ENCODE peak calls at places on chromosomes 6 and 20, in four cellular contexts. V is K562, Y is GM12878, L is H1. J is an unnamed sample.
A peak's percentile ranks its signal among the peaks of the same experiment; 100 is the strongest.

GRCh38 chr20:57391439-57392129 is 388 bp downstream of the RBM38 start:
- DNase-seq in Y (no peak), V (peak; percentile 74), L (no peak), J (no peak)

GRCh38 chr6:151665329-151665728 is 142.2 kb upstream of the ESR1 start:
- DNase-seq in V (no peak), L (no peak), Y (no peak), J (no peak)

GRCh38 chr6:149176971-149177667 is 140.4 kb upstream of the TAB2 start:
- DNase-seq in Y (no peak), V (no peak), L (no peak), J (no peak)

GRCh38 chr6:36999467-37000125 is 5.9 kb upstream of the FGD2 start:
- DNase-seq in L (no peak), Y (no peak), V (no peak), J (no peak)

GRCh38 chr6:6736753-6737654 is 148.5 kb downstream of the LY86 start:
- DNase-seq in Y (no peak), L (no peak), V (peak; percentile 87), J (no peak)

GRCh38 chr6:2063547-2063946 is 181.9 kb downstream of the GMDS start:
- DNase-seq in V (no peak), L (no peak), Y (no peak), J (no peak)

GRCh38 chr6:11535801-11536230 is 1.7 kb upstream of the TMEM170B start:
- DNase-seq in Y (no peak), V (no peak), L (no peak), J (no peak)

GRCh38 chr20:54479138-54479906 is 3.9 kb downstream of the DOK5 start:
- DNase-seq in Y (no peak), V (no peak), L (no peak), J (peak; percentile 4)

GRCh38 chr20:39800548-39800947 is 838.4 kb downstream of the DHX35 start:
- DNase-seq in Y (peak; percentile 26), V (no peak), L (no peak), J (no peak)

GRCh38 chr20:36818185-36818584 is 44.6 kb upstream of the DSN1 start:
- DNase-seq in Y (no peak), V (no peak), L (no peak), J (no peak)
- TF ChIP-seq EGR1 in Y (no peak), V (no peak), L (no peak), J (no peak)

DNA sequence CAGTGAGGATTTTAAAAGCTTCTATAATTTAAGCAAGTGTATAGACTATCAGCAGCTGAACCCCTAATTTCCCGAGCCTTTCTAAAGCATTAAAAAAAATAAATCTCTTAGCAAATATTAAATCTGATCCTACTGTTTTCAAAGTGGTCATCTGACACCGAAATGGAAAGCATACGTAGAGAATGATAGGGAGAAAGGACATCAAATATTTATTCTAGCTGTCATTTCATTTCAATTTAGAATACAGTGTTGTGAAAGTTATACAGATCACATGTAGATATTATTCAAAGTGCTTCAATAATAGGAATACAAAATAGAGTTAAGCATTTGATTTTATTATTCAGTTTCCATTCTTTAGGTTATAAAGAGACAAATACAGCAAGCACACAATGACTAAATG is 61.9 kb upstream of the PKIB start:
- DNase-seq in Y (no peak), V (no peak), L (no peak), J (no peak)
- TF ChIP-seq EGR1 in Y (no peak), V (no peak), L (no peak), J (no peak)

GRCh38 chr20:47205577-47206123 is 150.8 kb downstream of the ZMYND8 start:
- DNase-seq in V (peak; percentile 66), Y (peak; percentile 31), L (no peak), J (peak; percentile 77)
- TF ChIP-seq EGR1 in V (no peak), Y (no peak), L (no peak), J (no peak)

GRCh38 chr6:157842213-157842612 is 19.2 kb downstream of the SNX9 start:
- DNase-seq in V (no peak), L (no peak), Y (no peak), J (no peak)

GRCh38 chr6:157840776-157841175 is 17.7 kb downstream of the SNX9 start:
- DNase-seq in V (no peak), Y (no peak), L (no peak), J (no peak)

GRCh38 chr6:157839606-157840005 is 16.6 kb downstream of the SNX9 start:
- DNase-seq in L (no peak), V (no peak), Y (no peak), J (no peak)

GRCh38 chr6:157840261-157840660 is 17.2 kb downstream of the SNX9 start:
- DNase-seq in Y (no peak), V (no peak), L (no peak), J (no peak)

DNA sequence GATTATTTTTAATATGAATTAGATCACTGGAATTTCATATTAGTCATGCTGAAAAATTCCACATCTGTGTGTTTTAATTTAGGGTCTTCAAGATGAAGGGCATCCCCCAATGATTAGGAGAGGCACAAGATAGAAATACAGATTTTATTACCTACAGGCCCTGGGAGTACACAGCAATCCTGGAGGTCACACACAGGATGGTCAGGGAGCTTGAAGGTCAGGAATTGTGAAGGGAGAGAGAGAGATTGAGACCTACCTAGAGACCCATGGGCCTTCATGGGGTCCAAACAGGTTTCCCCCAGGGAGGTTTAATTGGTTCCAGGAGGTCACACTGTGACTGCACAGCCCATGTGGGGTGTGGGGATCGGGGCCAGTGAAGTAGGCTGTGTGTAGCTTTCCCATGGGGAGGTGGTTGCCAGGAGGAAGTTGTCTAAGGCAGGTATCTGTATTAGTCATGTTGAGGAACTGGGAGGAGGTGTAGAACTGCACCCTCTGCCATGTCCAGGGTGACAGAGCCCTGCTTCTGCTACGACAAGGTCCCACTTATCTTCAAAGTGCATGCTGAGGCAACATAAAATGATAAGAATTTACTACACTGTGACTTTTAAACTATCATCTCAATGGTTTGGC is 18.3 kb downstream of the SNX9 start:
- DNase-seq in Y (peak; percentile 73), V (peak; percentile 50), L (no peak), J (peak; percentile 72)
- TF ChIP-seq EGR1 in Y (no peak), V (peak; percentile 17), L (no peak), J (no peak)

DNA sequence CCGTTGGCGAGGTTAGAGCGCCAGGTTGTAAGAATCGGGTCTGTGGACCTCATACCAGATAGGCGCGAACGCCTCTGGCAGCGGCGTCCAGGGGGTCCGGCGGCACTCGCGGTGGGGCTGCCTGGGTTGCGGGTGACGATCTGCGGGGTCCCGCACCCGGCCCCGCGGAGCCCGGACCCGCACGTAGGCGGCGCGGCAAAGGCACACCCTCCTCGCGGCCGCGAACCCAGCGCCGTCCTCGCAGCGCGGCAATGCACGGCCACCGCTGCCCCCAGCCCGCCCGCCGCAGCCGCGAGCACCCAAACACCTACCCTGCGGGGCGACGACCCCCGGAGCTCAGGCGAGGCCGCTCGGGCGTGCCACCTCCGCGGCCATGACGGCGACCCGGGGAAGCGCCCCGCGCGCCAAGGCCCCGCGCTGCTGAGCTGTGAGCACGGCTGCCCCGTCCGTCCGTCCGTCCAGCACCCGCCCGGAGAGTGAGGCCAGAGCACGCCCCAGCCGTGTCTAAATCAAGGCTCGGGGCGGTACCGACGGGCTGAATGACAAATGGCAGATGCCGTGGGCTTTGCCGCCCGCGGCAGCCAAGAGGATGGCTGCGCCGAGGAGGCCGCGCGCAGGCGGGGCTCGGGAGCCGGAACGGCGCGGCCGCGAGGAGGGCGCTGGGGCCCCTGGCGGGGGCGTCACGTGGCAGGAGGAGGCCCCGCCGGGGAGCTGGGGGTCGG is at the start of gene PLAGL1:
- DNase-seq in L (no peak), Y (no peak), V (peak; percentile 53), J (peak; percentile 38)
- TF ChIP-seq EGR1 in L (no peak), Y (peak; percentile 39), V (no peak), J (no peak)

GRCh38 chr20:20664795-20665194 is 47.6 kb downstream of the RALGAPA2 start:
- DNase-seq in Y (no peak), L (no peak), V (no peak), J (peak; percentile 18)
- TF ChIP-seq EGR1 in Y (no peak), L (no peak), V (no peak), J (no peak)